ENCODE peak calls at places on chromosomes 3 and 15, in five cellular contexts. R is HepG2, D is H1, G is GM12892, Z is K562. L is an unnamed sample.

GRCh38 chr3:13123266-13123665 is 50.0 kb upstream of the IQSEC1 start:
- DNase-seq in G (no peak), D (no peak), R (no peak), Z (no peak), L (no peak)

GRCh38 chr3:115784739-115785571 is 161.6 kb downstream of the GAP43 start:
- DNase-seq in G (no peak), D (no peak), R (no peak), Z (no peak), L (no peak)

GRCh38 chr15:32120577-32121465 is 90.5 kb downstream of the CHRNA7 start:
- DNase-seq in Z (no peak), G (no peak), D (no peak), R (no peak), L (no peak)

GRCh38 chr15:52670087-52670486 is 9.1 kb downstream of the ATOSA start:
- DNase-seq in Z (no peak), D (no peak), G (no peak), R (no peak), L (no peak)

GRCh38 chr15:99454941-99455795 is 110.6 kb upstream of the MEF2A start:
- DNase-seq in D (no peak), R (peak; percentile 49), G (no peak), Z (peak; percentile 40), L (no peak)

GRCh38 chr3:150528359-150528797 is 17.9 kb downstream of the SERP1 start:
- DNase-seq in R (no peak), D (no peak), G (no peak), Z (peak; percentile 22), L (no peak)

GRCh38 chr3:193389335-193389734 is 10.8 kb upstream of the ATP13A5 start:
- DNase-seq in R (no peak), Z (no peak), G (no peak), D (peak; percentile 33), L (no peak)

GRCh38 chr3:172824229-172824628 is 73.7 kb downstream of the ECT2 start:
- DNase-seq in G (no peak), D (no peak), R (no peak), Z (no peak), L (no peak)

GRCh38 chr15:92306662-92307061 is 87.0 kb upstream of the ST8SIA2 start:
- DNase-seq in D (no peak), G (no peak), Z (peak; percentile 12), R (peak; percentile 13), L (no peak)

GRCh38 chr15:63902671-63903035 is 68.9 kb upstream of the HERC1 start:
- DNase-seq in D (no peak), G (no peak), Z (no peak), R (peak; percentile 35), L (no peak)

GRCh38 chr3:110878692-110879091 is 192.9 kb upstream of the NECTIN3 start:
- DNase-seq in R (no peak), D (no peak), G (no peak), Z (no peak), L (no peak)

GRCh38 chr15:74133071-74133702 is 2.8 kb downstream of the ISLR2 start:
- DNase-seq in G (no peak), Z (no peak), R (no peak), D (no peak), L (no peak)

GRCh38 chr15:52680041-52680391 is 828 bp upstream of the ATOSA start:
- DNase-seq in Z (no peak), G (no peak), R (no peak), D (no peak), L (no peak)

GRCh38 chr3:4043867-4044575 is 244.8 kb downstream of the LRRN1 start:
- DNase-seq in R (no peak), D (no peak), Z (no peak), G (no peak), L (no peak)

GRCh38 chr3:58332575-58333179 is at the start of gene PXK:
- DNase-seq in R (peak; percentile 21), G (peak; percentile 80), D (no peak), Z (peak; percentile 70), L (peak; percentile 64)

GRCh38 chr15:85495542-85495941 is 115.1 kb downstream of the AKAP13 start:
- DNase-seq in D (no peak), Z (no peak), G (no peak), R (no peak), L (no peak)

GRCh38 chr15:76116138-76116885 is 56.5 kb downstream of the TMEM266 start:
- DNase-seq in D (no peak), Z (no peak), G (no peak), R (no peak), L (no peak)

GRCh38 chr15:71448688-71449114 is 333.4 kb downstream of the THSD4 start:
- DNase-seq in D (peak; percentile 39), R (peak; percentile 51), G (no peak), Z (peak; percentile 19), L (no peak)
- TF ChIP-seq TAF1 in D (no peak), R (no peak), G (no peak), Z (no peak), L (no peak)

DNA sequence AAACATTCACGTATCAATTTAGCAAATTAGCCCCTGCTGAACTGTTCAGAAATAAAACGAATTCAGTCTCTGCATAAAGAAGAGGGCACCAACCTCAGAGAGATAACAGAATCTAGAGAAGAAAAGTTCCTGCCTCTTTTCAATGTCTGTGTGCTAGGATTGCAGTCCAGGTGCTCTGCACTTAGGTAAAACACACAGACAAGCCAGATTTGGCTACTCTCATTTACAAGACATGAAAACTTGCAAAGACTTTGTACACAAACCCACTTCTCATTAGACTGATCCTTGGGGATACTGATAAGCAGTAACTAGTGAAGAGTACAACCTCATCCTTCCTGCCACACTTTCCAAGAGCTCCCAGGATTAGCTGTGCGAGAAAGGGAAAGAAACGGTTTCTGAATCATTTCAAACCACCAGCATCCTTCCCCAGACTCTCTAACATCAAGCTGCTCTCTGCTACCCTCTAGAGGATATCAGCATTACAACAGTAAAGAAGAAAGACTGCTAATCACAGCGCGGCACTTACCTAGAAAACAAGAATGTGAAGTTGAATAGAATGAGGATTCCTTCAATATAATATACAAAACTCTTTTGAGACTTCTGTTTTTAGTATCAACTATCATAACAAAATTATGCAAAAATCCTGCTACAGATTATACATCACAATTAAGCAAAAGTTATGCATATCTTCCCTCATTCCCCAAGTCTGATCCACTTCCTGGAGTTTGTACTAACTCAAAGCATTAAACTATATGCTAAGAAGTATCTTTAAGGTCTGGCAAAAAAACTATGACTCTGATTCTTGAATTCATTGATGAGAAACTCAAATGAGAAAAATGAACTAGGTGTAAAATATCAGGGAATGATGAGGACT is 306.4 kb downstream of the MAGI1 start:
- DNase-seq in R (peak; percentile 54), G (peak; percentile 22), Z (peak; percentile 49), D (no peak), L (peak; percentile 7)
- TF ChIP-seq TAF1 in R (no peak), G (no peak), Z (no peak), D (no peak), L (no peak)

GRCh38 chr3:130093741-130094391 is 12.2 kb downstream of the ALG1L2 start:
- DNase-seq in R (no peak), Z (peak; percentile 28), G (peak; percentile 35), D (no peak), L (peak; percentile 39)
- TF ChIP-seq TAF1 in R (no peak), Z (no peak), G (no peak), D (no peak), L (no peak)

GRCh38 chr15:65033659-65034269 is 4.3 kb upstream of the MTFMT start:
- DNase-seq in Z (peak; percentile 49), G (no peak), D (no peak), R (peak; percentile 63), L (no peak)

GRCh38 chr15:65037279-65037678 is 7.8 kb upstream of the MTFMT start:
- DNase-seq in D (no peak), G (no peak), R (no peak), Z (no peak), L (no peak)

GRCh38 chr15:65032823-65033537 is 3.5 kb upstream of the MTFMT start:
- DNase-seq in D (peak; percentile 70), Z (peak; percentile 56), R (peak; percentile 95), G (no peak), L (no peak)

GRCh38 chr15:65038428-65038827 is 6.8 kb upstream of the SLC51B start:
- DNase-seq in Z (no peak), D (no peak), G (no peak), R (no peak), L (no peak)

DNA sequence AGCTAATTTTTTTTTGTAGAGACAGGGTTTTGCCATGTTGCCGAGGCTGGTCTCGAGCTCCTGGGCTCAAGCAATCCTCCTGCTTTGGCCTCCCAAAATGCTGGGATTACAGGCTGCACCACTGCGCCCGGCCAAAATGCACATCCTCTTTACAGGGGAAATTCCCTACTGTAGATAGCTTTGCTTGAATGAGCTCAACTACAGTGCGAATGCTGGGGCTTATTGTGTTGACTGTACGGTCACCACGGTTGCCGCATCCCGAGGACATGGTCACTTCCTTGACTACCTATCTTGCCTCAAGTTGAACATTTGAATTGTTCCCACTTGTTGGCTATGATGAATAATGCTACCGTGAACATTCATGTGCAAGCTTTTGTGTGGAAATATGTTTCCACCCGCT is 5.3 kb upstream of the MTFMT start:
- DNase-seq in G (no peak), D (no peak), R (no peak), Z (no peak), L (no peak)
- TF ChIP-seq TAF1 in G (no peak), D (no peak), R (no peak), Z (no peak), L (no peak)

GRCh38 chr3:50251220-50251619 is 15.2 kb downstream of the GNAI2 start:
- DNase-seq in D (no peak), Z (no peak), R (no peak), G (no peak), L (no peak)
- TF ChIP-seq TAF1 in D (no peak), Z (no peak), R (no peak), G (no peak), L (no peak)

L was measured in GM12891.